ENCODE peak calls at places on chromosome 11, in four cellular contexts. O, F, C and N are unnamed samples.

GRCh38 chr11:90414221-90414620 is 191.4 kb upstream of the CHORDC1 start:
- DNase-seq in F (no peak), C (no peak), O (no peak), N (no peak)

GRCh38 chr11:10605941-10606381 is 37.5 kb upstream of the LYVE1 start:
- DNase-seq in C (no peak), F (no peak), O (no peak), N (no peak)

GRCh38 chr11:73375830-73376167 is 400 bp upstream of the RELT start:
- DNase-seq in O (no peak), C (no peak), F (no peak), N (no peak)

GRCh38 chr11:67118059-67118766 is 850 bp upstream of the KDM2A start:
- DNase-seq in O (no peak), F (peak), C (peak), N (peak)

GRCh38 chr11:26649884-26650283 is 72.0 kb downstream of the SLC5A12 start:
- DNase-seq in O (peak), F (peak), C (no peak), N (peak)

GRCh38 chr11:20132667-20133039 is 27.6 kb downstream of the DBX1 start:
- DNase-seq in O (no peak), C (no peak), F (no peak), N (no peak)

GRCh38 chr11:123191939-123192338 is 3.1 kb downstream of the CLMP start:
- DNase-seq in C (no peak), O (no peak), F (no peak), N (no peak)

GRCh38 chr11:85316967-85317366 is 310.2 kb downstream of the DLG2 start:
- DNase-seq in C (no peak), F (peak), O (no peak), N (no peak)

GRCh38 chr11:8332196-8332595 is 68.5 kb upstream of the LMO1 start:
- DNase-seq in C (no peak), O (no peak), F (peak), N (no peak)

GRCh38 chr11:269146-269890 is 8.9 kb upstream of the NLRP6 start:
- DNase-seq in O (no peak), C (peak), F (peak), N (no peak)

GRCh38 chr11:128201006-128201405 is 386.4 kb downstream of the ETS1 start:
- DNase-seq in O (no peak), C (no peak), F (no peak), N (no peak)

GRCh38 chr11:122214080-122214479 is 98.1 kb upstream of the BLID start:
- DNase-seq in O (no peak), F (no peak), C (no peak), N (no peak)

GRCh38 chr11:84289381-84289906 is 1003.3 kb upstream of the CCDC90B start:
- DNase-seq in O (peak), C (no peak), F (no peak), N (no peak)

GRCh38 chr11:118735203-118735602 is 55.8 kb upstream of the TREH start:
- DNase-seq in O (no peak), C (no peak), F (no peak), N (no peak)

GRCh38 chr11:9711454-9712307 is 47.8 kb downstream of the SWAP70 start:
- DNase-seq in F (no peak), C (no peak), O (no peak), N (no peak)

GRCh38 chr11:124481365-124482323 is 36.1 kb upstream of the OR8B8 start:
- DNase-seq in O (no peak), C (no peak), F (peak), N (no peak)

GRCh38 chr11:115286614-115287013 is 217.6 kb downstream of the CADM1 start:
- DNase-seq in C (no peak), F (no peak), O (no peak), N (no peak)

GRCh38 chr11:94151311-94151710 is 22.7 kb downstream of the PANX1 start:
- DNase-seq in O (no peak), F (no peak), C (no peak), N (no peak)